ENCODE peak calls at places on chromosomes 12 and 14, in four cellular contexts. A is fibroblast of mammary gland, K is RWPE1, I is lower leg skin. E is an unnamed sample.

GRCh38 chr12:51333536-51333935 is 9.6 kb upstream of the BIN2 start:
- DNase-seq in A (no peak), K (no peak), I (no peak), E (no peak)

GRCh38 chr14:45249847-45250575 is 3.0 kb downstream of the MIS18BP1 start:
- DNase-seq in A (peak), K (no peak), I (no peak), E (peak)

GRCh38 chr12:13790317-13790716 is 191.1 kb downstream of the GRIN2B start:
- DNase-seq in A (no peak), K (no peak), I (no peak), E (no peak)

GRCh38 chr14:33780035-33780434 is 170.8 kb downstream of the EGLN3 start:
- DNase-seq in A (no peak), K (no peak), I (no peak), E (no peak)

GRCh38 chr14:76289276-76289675 is 86.7 kb upstream of the ESRRB start:
- DNase-seq in A (no peak), K (no peak), I (no peak), E (no peak)

GRCh38 chr12:110317921-110318320 is 36.9 kb downstream of the ATP2A2 start:
- DNase-seq in A (peak), K (no peak), I (no peak), E (no peak)

GRCh38 chr12:127149226-127149964 is 1117.6 kb upstream of the TMEM132C start:
- DNase-seq in A (peak), K (no peak), I (no peak), E (no peak)

GRCh38 chr14:50649691-50650090 is 18.4 kb downstream of the SAV1 start:
- DNase-seq in A (no peak), K (no peak), I (no peak), E (no peak)

GRCh38 chr14:93744176-93744575 is 44.1 kb downstream of the PRIMA1 start:
- DNase-seq in A (no peak), K (no peak), I (no peak), E (no peak)

GRCh38 chr14:85316701-85317100 is 213.2 kb upstream of the FLRT2 start:
- DNase-seq in A (peak), K (no peak), I (no peak), E (no peak)

GRCh38 chr12:101697930-101698781 is 716 bp downstream of the CHPT1 start:
- DNase-seq in A (peak), K (peak), I (peak), E (peak)

GRCh38 chr12:12166751-12167150 is 96.0 kb downstream of the BCL2L14 start:
- DNase-seq in A (no peak), K (no peak), I (no peak), E (no peak)

GRCh38 chr12:24011927-24012326 is 62.5 kb upstream of the SOX5 start:
- DNase-seq in A (no peak), K (no peak), I (no peak), E (no peak)

GRCh38 chr14:39447155-39447554 is 14.9 kb upstream of the FBXO33 start:
- DNase-seq in A (no peak), K (no peak), I (no peak), E (no peak)

GRCh38 chr14:59297070-59297766 is 108.8 kb downstream of the DAAM1 start:
- DNase-seq in A (no peak), K (no peak), I (no peak), E (no peak)

GRCh38 chr12:109679716-109680520 is 33.7 kb upstream of the FAM222A start:
- DNase-seq in A (no peak), K (no peak), I (no peak), E (no peak)

GRCh38 chr12:121787063-121787774 is 6.3 kb downstream of the RHOF start:
- DNase-seq in A (no peak), K (no peak), I (no peak), E (no peak)

GRCh38 chr14:26191123-26191522 is 406.7 kb downstream of the NOVA1 start:
- DNase-seq in A (peak), K (no peak), I (no peak), E (no peak)

GRCh38 chr14:104776961-104777807 is 18.4 kb downstream of the AKT1 start:
- DNase-seq in A (no peak), K (no peak), I (no peak), E (no peak)

GRCh38 chr12:122437656-122438121 is 15.2 kb upstream of the CLIP1 start:
- DNase-seq in A (peak), K (peak), I (peak), E (no peak)

GRCh38 chr12:49346659-49347306 is at the start of gene DNAJC22:
- DNase-seq in A (no peak), K (no peak), I (peak), E (peak)

GRCh38 chr12:104589215-104589614 is 132.5 kb downstream of the CHST11 start:
- DNase-seq in A (no peak), K (no peak), I (no peak), E (no peak)

GRCh38 chr14:76125506-76125905 is 26.2 kb upstream of the GPATCH2L start:
- DNase-seq in A (no peak), K (no peak), I (no peak), E (no peak)

GRCh38 chr12:122967151-122967550 is 888 bp upstream of the ABCB9 start:
- DNase-seq in A (no peak), K (no peak), I (no peak), E (no peak)

GRCh38 chr12:12714276-12715001 is 2.7 kb upstream of the CDKN1B start:
- DNase-seq in A (no peak), K (no peak), I (no peak), E (no peak)

GRCh38 chr14:24037658-24038037 is 14.2 kb upstream of the CARMIL3 start:
- DNase-seq in A (no peak), K (no peak), I (no peak), E (peak)

GRCh38 chr14:52590318-52590717 is 37.7 kb downstream of the GPR137C start:
- DNase-seq in A (peak), K (no peak), I (no peak), E (no peak)

GRCh38 chr14:77980475-77981321 is 180.8 kb downstream of the ADCK1 start:
- DNase-seq in A (no peak), K (peak), I (no peak), E (no peak)

GRCh38 chr14:69493791-69494190 is 9.3 kb downstream of the PLEKHD1 start:
- DNase-seq in A (no peak), K (no peak), I (no peak), E (no peak)

GRCh38 chr12:45611061-45611460 is 118.4 kb upstream of the ARID2 start:
- DNase-seq in A (no peak), K (no peak), I (no peak), E (no peak)

GRCh38 chr12:70364695-70365397 is 1.2 kb upstream of the KCNMB4 start:
- DNase-seq in A (no peak), K (no peak), I (no peak), E (no peak)

GRCh38 chr12:120094485-120094884 is 22.1 kb downstream of the RAB35 start:
- DNase-seq in A (no peak), K (no peak), I (no peak), E (no peak)

GRCh38 chr14:60616326-60617044 is 32.8 kb downstream of the SIX1 start:
- DNase-seq in A (no peak), K (no peak), I (no peak), E (no peak)

GRCh38 chr12:103279444-103279843 is 216.3 kb downstream of the C12orf42 start:
- DNase-seq in A (no peak), K (no peak), I (no peak), E (peak)

DNA sequence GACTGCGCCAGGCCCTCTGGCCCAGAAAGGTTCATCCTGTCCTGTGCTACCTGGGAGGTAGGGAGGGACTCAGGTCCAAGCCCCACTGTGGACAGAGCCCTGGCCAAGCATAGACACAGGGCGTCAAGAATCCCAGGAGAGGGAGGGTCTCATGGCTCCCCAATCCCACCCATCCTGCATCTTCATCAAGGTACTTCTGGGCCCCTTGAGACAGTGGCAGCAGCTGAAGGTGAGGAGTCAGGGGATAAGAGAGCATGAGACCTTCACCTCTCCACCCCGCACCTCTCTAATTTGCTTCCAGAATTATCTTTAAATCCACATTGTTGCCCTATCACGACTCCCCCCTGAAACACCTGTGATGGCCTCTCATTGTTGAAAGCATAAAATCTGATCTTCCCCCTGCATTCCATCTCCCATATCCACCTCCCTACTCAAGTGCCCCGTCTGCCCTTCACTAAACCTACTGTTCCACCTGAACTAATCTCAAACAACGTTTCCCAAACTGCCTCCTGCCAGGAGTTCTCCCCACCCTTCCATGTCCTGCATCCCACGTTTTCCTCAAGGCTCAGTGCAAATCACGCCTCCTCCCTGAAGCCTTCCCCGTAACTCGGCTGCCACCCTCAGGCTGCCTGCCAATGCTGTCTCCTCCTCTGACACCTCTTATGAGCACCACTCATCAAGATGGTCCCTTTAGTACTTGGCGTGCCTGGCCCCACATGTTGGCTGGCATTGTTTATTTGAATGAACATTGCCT is 27.1 kb downstream of the KRT18 start:
- DNase-seq in A (no peak), K (no peak), I (no peak), E (no peak)
- TF ChIP-seq CTCF in A (no peak), K (peak), I (no peak), E (no peak)

DNA sequence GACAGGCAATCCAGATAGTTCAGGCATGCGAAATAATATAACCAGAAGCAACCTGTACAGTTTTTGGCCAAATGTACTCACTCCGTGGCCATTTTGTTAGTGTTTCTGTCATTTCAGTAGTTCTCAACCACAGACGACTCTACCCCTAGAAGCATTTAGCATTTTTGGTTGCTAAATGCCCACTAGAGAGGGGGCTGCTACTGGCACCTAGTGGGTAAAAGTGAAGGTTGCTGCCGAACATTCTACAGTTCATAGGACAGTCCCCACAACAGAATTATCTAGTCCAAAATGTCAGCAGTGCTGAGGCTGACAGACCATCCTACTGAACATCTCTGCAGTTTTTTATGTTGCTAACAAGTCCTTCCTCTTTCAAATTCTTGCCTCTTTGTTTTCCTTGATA is 107.4 kb downstream of the TSHR start:
- DNase-seq in A (peak), K (no peak), I (no peak), E (no peak)
- TF ChIP-seq CTCF in A (peak), K (no peak), I (no peak), E (no peak)

GRCh38 chr14:100851586-100851916 is 25.6 kb downstream of the MEG3 start:
- DNase-seq in A (no peak), K (no peak), I (no peak), E (no peak)
- TF ChIP-seq CTCF in A (no peak), K (no peak), I (no peak), E (no peak)

GRCh38 chr12:95959107-95959506 is 16.0 kb downstream of the AMDHD1 start:
- DNase-seq in A (peak), K (peak), I (no peak), E (peak)
- TF ChIP-seq CTCF in A (no peak), K (no peak), I (no peak), E (no peak)

GRCh38 chr12:117037296-117038022 is 61.8 kb downstream of the TESC start:
- DNase-seq in A (no peak), K (no peak), I (no peak), E (no peak)
- TF ChIP-seq CTCF in A (no peak), K (no peak), I (no peak), E (no peak)

E was measured in GM13976.